ENCODE peak calls at places on chromosomes 2 and 18, in five cellular contexts. Q is H1, U is K562, T is HepG2, D is GM12878. B is an unnamed sample.
A peak's percentile ranks its signal among the peaks of the same experiment; 100 is the strongest.

GRCh38 chr18:10134204-10134603 is 220.4 kb downstream of the VAPA start:
- DNase-seq in Q (no peak), U (no peak), T (no peak), D (no peak), B (no peak)

GRCh38 chr2:217086038-217086522 is 226.2 kb upstream of the TNP1 start:
- DNase-seq in Q (no peak), U (no peak), T (no peak), D (no peak), B (no peak)

GRCh38 chr2:109195193-109196045 is 66.4 kb downstream of the SH3RF3 start:
- DNase-seq in Q (no peak), U (no peak), T (no peak), D (no peak), B (no peak)

GRCh38 chr2:26330604-26331003 is 15.3 kb upstream of the SELENOI start:
- DNase-seq in Q (no peak), U (no peak), T (no peak), D (no peak), B (no peak)

GRCh38 chr2:126700073-126700581 is 44.2 kb downstream of the GYPC start:
- DNase-seq in Q (no peak), U (no peak), T (no peak), D (no peak), B (no peak)

GRCh38 chr2:177673602-177674595 is 281.3 kb downstream of the AGPS start:
- DNase-seq in Q (no peak), U (no peak), T (peak; percentile 13), D (no peak), B (no peak)

GRCh38 chr2:2650608-2651375 is 319.7 kb upstream of the MYT1L start:
- DNase-seq in Q (no peak), U (no peak), T (no peak), D (no peak), B (no peak)

GRCh38 chr18:22451796-22452195 is 34.1 kb upstream of the CTAGE1 start:
- DNase-seq in Q (peak; percentile 15), U (peak; percentile 40), T (no peak), D (no peak), B (no peak)

GRCh38 chr2:237198144-237198900 is 112.6 kb downstream of the COPS8 start:
- DNase-seq in Q (no peak), U (no peak), T (no peak), D (no peak), B (no peak)

GRCh38 chr2:180520206-180520605 is 460.2 kb upstream of the UBE2E3 start:
- DNase-seq in Q (no peak), U (no peak), T (no peak), D (no peak), B (no peak)

GRCh38 chr18:44507729-44508325 is 172.9 kb upstream of the SETBP1 start:
- DNase-seq in Q (no peak), U (no peak), T (no peak), D (peak; percentile 32), B (no peak)

GRCh38 chr2:238504181-238504711 is 77.5 kb downstream of the ASB1 start:
- DNase-seq in Q (no peak), U (no peak), T (no peak), D (no peak), B (no peak)

GRCh38 chr2:18842836-18843235 is 253.5 kb upstream of the NT5C1B start:
- DNase-seq in Q (no peak), U (no peak), T (peak; percentile 15), D (no peak), B (no peak)

GRCh38 chr2:3305952-3306351 is 71.7 kb downstream of the EIPR1 start:
- DNase-seq in Q (no peak), U (no peak), T (no peak), D (no peak), B (no peak)

GRCh38 chr18:54829856-54830255 is 1.6 kb downstream of the RAB27B start:
- DNase-seq in Q (no peak), U (no peak), T (no peak), D (no peak), B (no peak)

GRCh38 chr2:222943820-222944219 is 83.0 kb downstream of the ACSL3 start:
- DNase-seq in Q (no peak), U (no peak), T (no peak), D (no peak), B (no peak)

GRCh38 chr2:8574196-8575010 is 107.5 kb upstream of the ID2 start:
- DNase-seq in Q (no peak), U (no peak), T (peak; percentile 90), D (no peak), B (no peak)

GRCh38 chr2:102606353-102606752 is 13.0 kb upstream of the SLC9A2 start:
- DNase-seq in Q (no peak), U (no peak), T (no peak), D (no peak), B (no peak)

GRCh38 chr2:210707900-210708299 is 151.5 kb downstream of the CPS1 start:
- DNase-seq in Q (no peak), U (no peak), T (no peak), D (no peak), B (no peak)

GRCh38 chr2:55103039-55103438 is 52.8 kb upstream of the RTN4 start:
- DNase-seq in Q (no peak), U (no peak), T (peak; percentile 24), D (no peak), B (no peak)

GRCh38 chr2:55099878-55100820 is 49.9 kb upstream of the RTN4 start:
- DNase-seq in Q (no peak), U (no peak), T (no peak), D (no peak), B (no peak)

GRCh38 chr2:55099493-55099877 is 49.2 kb upstream of the RTN4 start:
- DNase-seq in Q (no peak), U (no peak), T (no peak), D (no peak), B (no peak)

GRCh38 chr2:55105456-55105855 is 55.2 kb upstream of the RTN4 start:
- DNase-seq in Q (no peak), U (no peak), T (no peak), D (no peak), B (no peak)

DNA sequence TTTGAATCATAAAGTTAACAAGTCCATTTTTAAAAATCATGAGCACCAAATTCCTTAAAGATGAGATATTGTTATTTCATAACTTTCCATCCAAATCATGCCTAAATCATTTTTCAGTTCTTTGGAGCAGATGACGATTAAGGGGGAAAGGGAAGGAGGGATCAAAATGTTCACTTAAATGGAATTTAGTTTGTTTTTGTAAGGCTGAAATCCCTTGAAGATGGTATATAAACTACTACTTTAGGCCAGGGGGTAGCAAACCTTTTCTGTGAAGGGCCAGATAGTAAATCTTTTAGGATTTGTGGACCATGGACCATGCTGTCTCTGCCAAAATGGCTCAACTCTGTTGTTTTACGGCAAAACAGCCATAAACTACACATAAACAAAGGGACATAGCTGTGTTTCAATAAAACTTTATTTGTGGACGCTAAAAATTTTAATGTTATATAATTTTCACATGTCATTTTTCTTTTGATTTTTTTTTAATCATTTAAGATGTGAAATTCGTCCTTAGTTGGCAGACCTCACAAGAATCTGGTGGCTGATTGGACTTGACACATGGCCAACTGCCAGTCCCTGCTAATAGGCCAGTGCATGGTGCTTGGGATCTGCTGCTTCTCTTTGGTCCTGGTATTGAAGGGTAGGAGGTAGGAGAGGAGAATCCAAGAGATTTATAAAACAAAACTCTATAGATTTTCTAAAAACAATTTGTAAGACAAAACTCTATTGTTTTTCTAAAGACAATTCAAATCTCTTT is 52.0 kb upstream of the RTN4 start:
- DNase-seq in Q (no peak), U (no peak), T (no peak), D (no peak), B (no peak)
- TF ChIP-seq POLR2AphosphoS5 in Q (no peak), U (no peak), T (no peak), D (no peak), B (no peak)

GRCh38 chr2:216018709-216019108 is 5.4 kb upstream of the MREG start:
- DNase-seq in Q (no peak), U (no peak), T (no peak), D (no peak), B (no peak)

GRCh38 chr2:216017365-216017764 is 4.0 kb upstream of the MREG start:
- DNase-seq in Q (no peak), U (no peak), T (no peak), D (peak; percentile 68), B (no peak)

GRCh38 chr2:216014986-216015385 is 1.6 kb upstream of the MREG start:
- DNase-seq in Q (no peak), U (no peak), T (no peak), D (no peak), B (no peak)

GRCh38 chr2:216015722-216016464 is 2.5 kb upstream of the MREG start:
- DNase-seq in Q (no peak), U (no peak), T (no peak), D (peak; percentile 87), B (no peak)

GRCh38 chr2:216016581-216016980 is 3.2 kb upstream of the MREG start:
- DNase-seq in Q (no peak), U (no peak), T (no peak), D (no peak), B (no peak)
- TF ChIP-seq TAF1 in Q (no peak), U (no peak), T (no peak), D (no peak), B (no peak)

GRCh38 chr18:35335861-35336260 is 8.4 kb downstream of the ZNF24 start:
- DNase-seq in Q (no peak), U (no peak), T (no peak), D (no peak), B (no peak)

GRCh38 chr18:35337256-35337655 is 7.0 kb downstream of the ZNF24 start:
- DNase-seq in Q (no peak), U (no peak), T (no peak), D (no peak), B (no peak)

GRCh38 chr18:35331367-35332087 is 12.7 kb downstream of the ZNF24 start:
- DNase-seq in Q (no peak), U (no peak), T (no peak), D (no peak), B (no peak)

GRCh38 chr18:35334821-35335220 is 9.4 kb downstream of the ZNF24 start:
- DNase-seq in Q (no peak), U (no peak), T (no peak), D (no peak), B (no peak)

DNA sequence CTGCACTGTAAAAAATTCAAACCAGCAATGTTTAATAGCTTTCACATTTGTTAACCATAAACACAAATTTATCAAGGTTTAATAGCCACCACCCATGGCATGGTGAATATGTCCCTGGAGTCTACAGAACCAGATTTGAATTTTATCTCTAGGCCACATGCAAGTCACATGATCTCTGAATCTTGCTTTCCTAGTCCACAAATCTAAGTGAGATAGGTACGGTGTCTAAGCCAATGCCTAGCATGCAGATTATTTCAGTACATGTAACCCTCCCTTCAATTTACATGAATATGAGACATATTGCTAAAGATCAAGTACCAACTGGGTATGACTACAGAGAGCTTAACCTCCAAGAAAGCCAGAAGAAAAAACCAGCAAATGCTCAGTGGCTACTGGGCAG is 10.0 kb downstream of the ZNF24 start:
- DNase-seq in Q (no peak), U (no peak), T (no peak), D (no peak), B (no peak)
- TF ChIP-seq POLR2AphosphoS5 in Q (no peak), U (no peak), T (no peak), D (no peak), B (no peak)

GRCh38 chr2:56244911-56245530 is 61.2 kb downstream of the CCDC85A start:
- DNase-seq in Q (no peak), U (no peak), T (no peak), D (no peak), B (no peak)
- TF ChIP-seq TAF1 in Q (no peak), U (no peak), T (no peak), D (no peak), B (no peak)

GRCh38 chr18:46071894-46072867 is at the start of gene PSTPIP2:
- DNase-seq in Q (no peak), U (peak; percentile 44), T (no peak), D (no peak), B (peak; percentile 49)
- TF ChIP-seq POLR2AphosphoS5 in Q (no peak), U (no peak), T (no peak), D (no peak), B (peak; percentile 51)

GRCh38 chr18:37375181-37375580 is 190.4 kb downstream of the CELF4 start:
- DNase-seq in Q (no peak), U (no peak), T (no peak), D (no peak), B (no peak)
- TF ChIP-seq TAF1 in Q (no peak), U (no peak), T (no peak), D (no peak), B (no peak)